ENCODE peak calls at places on chromosomes 3 and 15, in four cellular contexts. C, Z, I and N are unnamed samples.
A peak's percentile ranks its signal among the peaks of the same experiment; 100 is the strongest.

GRCh38 chr3:72891053-72891855 is 3.4 kb downstream of the GXYLT2 start:
- DNase-seq in C (no peak), Z (peak; percentile 49), I (no peak), N (peak; percentile 42)

GRCh38 chr3:125128861-125129501 is 73.2 kb upstream of the HEG1 start:
- DNase-seq in C (no peak), Z (no peak), I (no peak), N (no peak)

GRCh38 chr15:97995881-97996603 is 35.5 kb downstream of the ARRDC4 start:
- DNase-seq in C (no peak), Z (no peak), I (peak; percentile 37), N (peak; percentile 38)

GRCh38 chr15:78340243-78341056 is at the start of gene CRABP1:
- DNase-seq in C (no peak), Z (no peak), I (no peak), N (no peak)

GRCh38 chr15:100335335-100335999 is 6.3 kb downstream of the ADAMTS17 start:
- DNase-seq in C (no peak), Z (no peak), I (no peak), N (peak; percentile 57)

GRCh38 chr3:154849408-154849807 is 230.7 kb upstream of the MME start:
- DNase-seq in C (no peak), Z (no peak), I (no peak), N (no peak)

GRCh38 chr3:19457449-19457848 is 309.1 kb downstream of the KCNH8 start:
- DNase-seq in C (no peak), Z (no peak), I (no peak), N (no peak)

GRCh38 chr3:129003578-129004112 is 2.5 kb downstream of the EFCC1 start:
- DNase-seq in C (no peak), Z (no peak), I (peak; percentile 75), N (peak; percentile 76)

GRCh38 chr15:77016321-77016695 is 21.4 kb downstream of the PSTPIP1 start:
- DNase-seq in C (no peak), Z (no peak), I (no peak), N (no peak)

GRCh38 chr15:92901053-92901761 is 1.1 kb downstream of the CHD2 start:
- DNase-seq in C (no peak), Z (no peak), I (no peak), N (no peak)

DNA sequence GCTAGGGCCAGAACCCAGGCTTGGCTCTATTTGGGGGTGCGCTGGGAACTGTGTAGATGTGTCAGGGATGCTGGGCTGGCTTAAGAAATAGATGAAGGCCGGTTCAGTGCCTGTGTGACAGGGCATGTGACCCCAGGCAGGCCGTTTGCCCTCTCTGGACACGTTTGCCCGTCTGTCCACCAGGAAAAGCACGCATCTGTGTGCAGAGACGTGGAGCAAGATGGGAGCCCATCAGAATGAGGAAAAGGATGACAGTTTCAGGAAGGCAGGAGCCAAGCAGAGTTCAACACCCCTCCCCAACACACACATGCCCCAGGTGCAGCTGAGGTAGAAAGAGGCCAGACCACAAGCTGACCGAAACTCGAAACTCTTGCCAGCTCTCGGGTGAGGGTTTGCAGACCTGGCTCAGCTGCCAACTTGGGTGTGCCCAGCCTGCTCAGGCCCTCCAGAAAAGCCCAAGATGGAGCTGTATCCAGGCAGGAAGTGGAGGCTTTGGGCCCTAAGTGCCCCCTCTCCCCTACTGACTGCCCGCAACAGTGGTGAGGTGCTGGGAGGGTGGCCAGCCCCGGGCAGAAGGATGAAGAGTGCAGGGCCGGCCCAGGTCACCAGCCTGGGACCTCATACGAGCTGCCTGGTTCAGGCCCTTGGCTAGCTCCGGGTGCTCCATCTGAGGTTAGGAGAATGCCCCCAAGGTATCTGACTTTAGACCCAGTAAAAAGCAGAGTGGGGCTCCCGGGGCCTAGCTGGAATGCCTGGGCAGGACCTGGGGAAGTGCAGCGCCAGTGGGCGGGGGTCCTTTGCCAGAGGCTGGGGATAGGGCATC is 10.2 kb upstream of the MESP1 start:
- DNase-seq in C (no peak), Z (no peak), I (peak; percentile 84), N (peak; percentile 77)
- H3K4me1 ChIP-seq in C (peaks cover 20% of the 10 kb centered on the region), Z (peaks cover 15% of the 10 kb centered on the region), I (peaks cover 27% of the 10 kb centered on the region), N (peaks cover 42% of the 10 kb centered on the region)

GRCh38 chr15:69762373-69763148 is 309.9 kb downstream of the RPLP1 start:
- DNase-seq in C (no peak), Z (no peak), I (no peak), N (no peak)
- TF ChIP-seq CTCF in C (no peak), Z (no peak), I (no peak), N (no peak)

GRCh38 chr3:112315791-112316190 is 17.2 kb upstream of the CD200 start:
- DNase-seq in C (no peak), Z (no peak), I (no peak), N (no peak)
- H3K27ac ChIP-seq in C (no peak overlapping the region), Z (no peak overlapping the region), I (no peak overlapping the region), N (no peak overlapping the region)

GRCh38 chr3:126538316-126538715 is 14.4 kb downstream of the CHST13 start:
- DNase-seq in C (peak; percentile 60), Z (no peak), I (no peak), N (no peak)
- H3K4me1 ChIP-seq in C (peaks cover 9% of the 10 kb centered on the region), Z (peaks cover 11% of the 10 kb centered on the region), I (peaks cover 13% of the 10 kb centered on the region), N (no peaks in the 10 kb centered on the region)

DNA sequence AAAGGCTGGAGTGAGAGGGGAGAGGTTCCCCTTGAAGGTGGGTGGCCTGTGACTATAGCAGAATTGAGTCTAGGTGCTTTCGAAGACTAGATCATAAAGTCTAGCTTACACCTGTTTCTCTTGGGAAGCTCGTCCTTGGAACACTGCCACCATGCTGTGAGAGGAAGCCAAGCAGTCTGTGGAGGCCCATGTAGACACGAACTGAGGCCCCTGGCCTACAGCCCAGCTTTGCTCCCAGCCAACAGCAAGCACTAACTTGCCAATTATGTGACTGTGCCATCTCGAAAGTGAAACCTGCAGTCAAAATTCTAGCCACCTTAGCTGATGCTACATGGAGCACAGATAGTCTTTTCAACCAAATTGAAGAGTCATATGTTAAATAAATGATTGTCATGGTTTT is 190.5 kb upstream of the NECTIN3 start:
- DNase-seq in C (no peak), Z (no peak), I (peak; percentile 89), N (peak; percentile 85)
- TF ChIP-seq CTCF in C (no peak), Z (peak; percentile 66), I (no peak), N (peak; percentile 27)

GRCh38 chr3:133459400-133459799 is 59.5 kb downstream of the BFSP2 start:
- DNase-seq in C (no peak), Z (no peak), I (peak; percentile 49), N (no peak)
- H3K27ac ChIP-seq in C (no peak overlapping the region), Z (no peak overlapping the region), I (no peak overlapping the region), N (no peak overlapping the region)